ENCODE peak calls at places on chromosomes 13 and 19, in six cellular contexts. G is tibial artery; T is NT2/D1; D is GM20000; Z is stimulated activated CD8-positive, alpha-beta memory T cell treated with anti-CD3 and anti-CD28 coated beads, Interleukin-7, amount 100 ng/mL, for 1 hour; E is activated naive CD4-positive, alpha-beta T cell. O is an unnamed sample.

GRCh38 chr13:102142473-102142826 is 259.4 kb downstream of the FGF14 start:
- DNase-seq in Z (no peak), T (no peak), G (no peak), E (no peak), D (no peak), O (no peak)

GRCh38 chr19:31334101-31334848 is 15.0 kb downstream of the TSHZ3 start:
- DNase-seq in T (no peak), Z (no peak), E (no peak), D (no peak), G (no peak), O (no peak)

GRCh38 chr13:104171132-104171531 is 1104.9 kb upstream of the SLC10A2 start:
- DNase-seq in D (no peak), G (no peak), Z (no peak), T (no peak), E (no peak), O (no peak)

GRCh38 chr13:44578064-44578394 is 1.9 kb upstream of the TSC22D1 start:
- DNase-seq in E (no peak), Z (no peak), T (peak), G (peak), D (no peak), O (no peak)

GRCh38 chr19:37790244-37790925 is 11.0 kb upstream of the ZNF573 start:
- DNase-seq in Z (no peak), T (no peak), D (no peak), G (no peak), E (no peak), O (no peak)

GRCh38 chr13:98975822-98976261 is 2.0 kb downstream of the DOCK9 start:
- DNase-seq in G (no peak), D (no peak), Z (no peak), T (no peak), E (no peak), O (peak)

GRCh38 chr19:49507803-49508494 is 4.5 kb upstream of the FCGRT start:
- DNase-seq in G (no peak), D (no peak), T (no peak), E (no peak), Z (no peak), O (no peak)

GRCh38 chr13:50801087-50801931 is 42.2 kb downstream of the DLEU7 start:
- DNase-seq in G (peak), D (peak), T (peak), Z (peak), E (no peak), O (peak)

GRCh38 chr19:14728595-14728994 is 38.7 kb downstream of the ZNF333 start:
- DNase-seq in E (no peak), G (no peak), Z (no peak), T (no peak), D (no peak), O (no peak)

GRCh38 chr13:111361046-111361872 is 40.8 kb downstream of the TEX29 start:
- DNase-seq in E (no peak), G (no peak), D (no peak), T (no peak), Z (no peak), O (no peak)

GRCh38 chr19:29303035-29303706 is 90.2 kb upstream of the UQCRFS1 start:
- DNase-seq in D (no peak), E (no peak), T (no peak), Z (no peak), G (peak), O (no peak)

GRCh38 chr19:41427647-41428480 is 690 bp upstream of the B3GNT8 start:
- DNase-seq in D (no peak), E (no peak), T (no peak), Z (no peak), G (peak), O (peak)

GRCh38 chr19:53182202-53182601 is 11.0 kb downstream of the ZNF665 start:
- DNase-seq in Z (no peak), E (no peak), D (no peak), G (no peak), T (no peak), O (no peak)

GRCh38 chr19:45404557-45405434 is at the start of gene PPP1R13L:
- DNase-seq in G (peak), D (peak), T (no peak), Z (no peak), E (no peak), O (peak)

GRCh38 chr13:40600145-40600751 is 66.2 kb downstream of the FOXO1 start:
- DNase-seq in G (no peak), D (no peak), Z (no peak), T (no peak), E (no peak), O (no peak)

GRCh38 chr19:21835810-21836444 is at the start of gene ZNF43:
- DNase-seq in D (peak), Z (peak), G (peak), T (peak), E (peak), O (peak)

GRCh38 chr19:15448778-15449619 is 757 bp downstream of the WIZ start:
- DNase-seq in D (peak), Z (no peak), G (no peak), E (no peak), T (no peak), O (peak)

GRCh38 chr13:98821372-98822237 is 69.1 kb upstream of the SLC15A1 start:
- DNase-seq in G (peak), E (no peak), T (no peak), Z (no peak), D (no peak), O (peak)

GRCh38 chr13:114027046-114027760 is 53.3 kb upstream of the C13orf46 start:
- DNase-seq in T (no peak), Z (no peak), G (no peak), E (no peak), D (no peak), O (no peak)

GRCh38 chr19:33409035-33409434 is 35.5 kb downstream of the CEBPG start:
- DNase-seq in D (no peak), Z (no peak), G (no peak), E (no peak), T (no peak), O (no peak)

GRCh38 chr19:13150919-13151604 is 851 bp downstream of the IER2 start:
- DNase-seq in D (no peak), Z (no peak), E (no peak), T (no peak), G (no peak), O (peak)

GRCh38 chr13:75744127-75744526 is 108.0 kb downstream of the LMO7 start:
- DNase-seq in E (no peak), G (no peak), Z (no peak), T (no peak), D (no peak), O (no peak)

GRCh38 chr13:68708336-68708908 is 1399.2 kb upstream of the ATXN8OS start:
- DNase-seq in E (no peak), Z (no peak), T (no peak), D (no peak), G (no peak), O (no peak)

GRCh38 chr19:50036905-50037304 is 11.1 kb downstream of the ZNF473 start:
- DNase-seq in D (no peak), Z (no peak), T (no peak), E (no peak), G (no peak), O (no peak)

GRCh38 chr13:42038661-42039456 is 9.6 kb upstream of the DGKH start:
- DNase-seq in E (no peak), Z (no peak), G (no peak), D (no peak), T (no peak), O (no peak)

GRCh38 chr13:71460179-71460578 is 406.8 kb downstream of the DACH1 start:
- DNase-seq in E (no peak), G (no peak), D (no peak), T (no peak), Z (no peak), O (no peak)

GRCh38 chr13:50267917-50268316 is 252.7 kb downstream of the KCNRG start:
- DNase-seq in D (no peak), T (no peak), E (no peak), G (no peak), Z (no peak), O (no peak)

GRCh38 chr13:30006246-30006645 is 155.8 kb upstream of the UBL3 start:
- DNase-seq in T (no peak), G (no peak), E (no peak), Z (no peak), D (no peak), O (no peak)

GRCh38 chr13:30816733-30817132 is 81.4 kb downstream of the ALOX5AP start:
- DNase-seq in E (no peak), G (no peak), T (no peak), Z (no peak), D (no peak), O (no peak)

GRCh38 chr13:44015808-44016207 is 136.1 kb downstream of the LACC1 start:
- DNase-seq in G (no peak), Z (no peak), D (no peak), E (no peak), T (no peak), O (no peak)

O was measured in cardiac muscle cell.